ENCODE peak calls at places on chromosome 6, in eight cellular contexts. I, D, B, X, N, C, V and Z are unnamed samples.

GRCh38 chr6:75776461-75776860 is 27.4 kb downstream of the MYO6 start:
- DNase-seq in I (no peak), D (no peak), B (no peak), X (no peak), N (no peak), C (no peak), V (no peak), Z (no peak)

GRCh38 chr6:159645659-159646058 is 47.4 kb downstream of the SOD2 start:
- DNase-seq in I (no peak), D (no peak), B (no peak), X (no peak), N (no peak), C (no peak), V (no peak), Z (no peak)

GRCh38 chr6:117602899-117603588 is 733 bp upstream of the GOPC start:
- DNase-seq in I (no peak), D (no peak), B (no peak), X (no peak), N (no peak), C (no peak), V (no peak), Z (no peak)

GRCh38 chr6:54073487-54073886 is 37.8 kb upstream of the MLIP start:
- DNase-seq in I (no peak), D (no peak), B (no peak), X (no peak), N (no peak), C (no peak), V (no peak), Z (no peak)

GRCh38 chr6:90124904-90125510 is 171.6 kb downstream of the BACH2 start:
- DNase-seq in I (no peak), D (no peak), B (no peak), X (no peak), N (no peak), C (no peak), V (no peak), Z (no peak)

GRCh38 chr6:150269857-150270223 is 99.0 kb upstream of the IYD start:
- DNase-seq in I (no peak), D (no peak), B (no peak), X (no peak), N (peak), C (no peak), V (no peak), Z (no peak)

GRCh38 chr6:168184701-168185100 is 105.7 kb upstream of the FRMD1 start:
- DNase-seq in I (no peak), D (peak), B (no peak), X (no peak), N (no peak), C (no peak), V (no peak), Z (no peak)

GRCh38 chr6:91482498-91482897 is 895.6 kb upstream of the MAP3K7 start:
- DNase-seq in I (peak), D (no peak), B (no peak), X (peak), N (no peak), C (no peak), V (no peak), Z (no peak)

GRCh38 chr6:12483712-12484111 is 193.6 kb downstream of the EDN1 start:
- DNase-seq in I (peak), D (no peak), B (peak), X (peak), N (peak), C (no peak), V (no peak), Z (no peak)

GRCh38 chr6:30260036-30260504 is 46.9 kb upstream of the TRIM26 start:
- DNase-seq in I (no peak), D (no peak), B (no peak), X (no peak), N (peak), C (no peak), V (no peak), Z (no peak)

GRCh38 chr6:31480574-31480973 is 17.4 kb upstream of the MICB start:
- DNase-seq in I (no peak), D (no peak), B (no peak), X (no peak), N (no peak), C (no peak), V (no peak), Z (peak)

GRCh38 chr6:129104131-129104530 is 221.2 kb downstream of the LAMA2 start:
- DNase-seq in I (no peak), D (no peak), B (no peak), X (no peak), N (peak), C (no peak), V (no peak), Z (no peak)

GRCh38 chr6:65776332-65776731 is 69.3 kb upstream of the EYS start:
- DNase-seq in I (no peak), D (no peak), B (no peak), X (no peak), N (peak), C (peak), V (no peak), Z (no peak)

GRCh38 chr6:75070244-75070643 is 135.6 kb downstream of the COL12A1 start:
- DNase-seq in I (no peak), D (no peak), B (no peak), X (no peak), N (no peak), C (no peak), V (no peak), Z (no peak)

GRCh38 chr6:131413191-131413830 is 159.7 kb upstream of the ARG1 start:
- DNase-seq in I (no peak), D (no peak), B (no peak), X (no peak), N (peak), C (no peak), V (no peak), Z (no peak)

GRCh38 chr6:152160346-152160745 is 352.9 kb downstream of the ESR1 start:
- DNase-seq in I (peak), D (no peak), B (no peak), X (peak), N (peak), C (no peak), V (no peak), Z (no peak)

GRCh38 chr6:63807056-63807455 is 171.5 kb downstream of the PHF3 start:
- DNase-seq in I (no peak), D (no peak), B (no peak), X (no peak), N (no peak), C (no peak), V (no peak), Z (no peak)

GRCh38 chr6:110652520-110652919 is 162.7 kb downstream of the CDK19 start:
- DNase-seq in I (no peak), D (no peak), B (no peak), X (no peak), N (peak), C (no peak), V (no peak), Z (no peak)

GRCh38 chr6:139349464-139350020 is 24.9 kb downstream of the CITED2 start:
- DNase-seq in I (no peak), D (no peak), B (no peak), X (no peak), N (peak), C (no peak), V (no peak), Z (no peak)

GRCh38 chr6:25441658-25442276 is 162.6 kb downstream of the CARMIL1 start:
- DNase-seq in I (peak), D (no peak), B (no peak), X (no peak), N (no peak), C (no peak), V (no peak), Z (no peak)

GRCh38 chr6:106448000-106448426 is 87.5 kb downstream of the CRYBG1 start:
- DNase-seq in I (no peak), D (no peak), B (no peak), X (peak), N (no peak), C (no peak), V (peak), Z (peak)

GRCh38 chr6:125953502-125953875 is 3.1 kb upstream of the HINT3 start:
- DNase-seq in I (no peak), D (peak), B (no peak), X (no peak), N (peak), C (peak), V (no peak), Z (no peak)

GRCh38 chr6:25042984-25043725 is 107.4 kb upstream of the RIPOR2 start:
- DNase-seq in I (no peak), D (no peak), B (no peak), X (no peak), N (no peak), C (no peak), V (no peak), Z (no peak)

GRCh38 chr6:18101271-18101670 is 21.2 kb downstream of the NHLRC1 start:
- DNase-seq in I (no peak), D (no peak), B (peak), X (no peak), N (peak), C (no peak), V (no peak), Z (no peak)

GRCh38 chr6:16137451-16137801 is 8.5 kb downstream of the MYLIP start:
- DNase-seq in I (no peak), D (no peak), B (no peak), X (no peak), N (no peak), C (no peak), V (no peak), Z (no peak)

GRCh38 chr6:20211941-20212391 is 303 bp downstream of the MBOAT1 start:
- DNase-seq in I (no peak), D (peak), B (no peak), X (no peak), N (peak), C (peak), V (peak), Z (no peak)

GRCh38 chr6:22556298-22556697 is 13.1 kb upstream of the HDGFL1 start:
- DNase-seq in I (no peak), D (no peak), B (no peak), X (no peak), N (no peak), C (no peak), V (no peak), Z (no peak)

GRCh38 chr6:52596371-52597028 is 19.6 kb upstream of the TRAM2 start:
- DNase-seq in I (peak), D (no peak), B (peak), X (no peak), N (peak), C (no peak), V (no peak), Z (no peak)

GRCh38 chr6:150006961-150007464 is 18.3 kb downstream of the RAET1L start:
- DNase-seq in I (no peak), D (no peak), B (no peak), X (no peak), N (peak), C (peak), V (no peak), Z (no peak)

GRCh38 chr6:84653027-84653551 is 111.3 kb downstream of the TBX18 start:
- DNase-seq in I (peak), D (no peak), B (no peak), X (no peak), N (no peak), C (no peak), V (no peak), Z (no peak)

GRCh38 chr6:16735014-16735413 is 26.2 kb downstream of the ATXN1 start:
- DNase-seq in I (no peak), D (no peak), B (no peak), X (no peak), N (no peak), C (no peak), V (no peak), Z (no peak)

GRCh38 chr6:113458368-113459010 is 398.7 kb upstream of the MARCKS start:
- DNase-seq in I (peak), D (no peak), B (peak), X (no peak), N (no peak), C (no peak), V (no peak), Z (no peak)

GRCh38 chr6:26577720-26578072 is 19.1 kb upstream of the ABT1 start:
- DNase-seq in I (no peak), D (no peak), B (no peak), X (no peak), N (no peak), C (no peak), V (no peak), Z (no peak)

GRCh38 chr6:37696220-37696840 is 1.4 kb downstream of the MDGA1 start:
- DNase-seq in I (peak), D (peak), B (no peak), X (no peak), N (peak), C (peak), V (peak), Z (no peak)

GRCh38 chr6:3001773-3002293 is 2.1 kb downstream of the NQO2 start:
- DNase-seq in I (peak), D (no peak), B (peak), X (no peak), N (peak), C (peak), V (no peak), Z (peak)

GRCh38 chr6:35299674-35300073 is 2.1 kb downstream of the DEF6 start:
- DNase-seq in I (no peak), D (peak), B (no peak), X (no peak), N (no peak), C (no peak), V (no peak), Z (peak)

GRCh38 chr6:34018961-34019606 is 126.8 kb downstream of the GRM4 start:
- DNase-seq in I (no peak), D (no peak), B (no peak), X (no peak), N (no peak), C (no peak), V (no peak), Z (no peak)

GRCh38 chr6:30719356-30719755 is 796 bp upstream of the TUBB start:
- DNase-seq in I (no peak), D (no peak), B (no peak), X (no peak), N (no peak), C (peak), V (no peak), Z (no peak)

GRCh38 chr6:167141667-167142432 is 15.9 kb downstream of the GPR31 start:
- DNase-seq in I (peak), D (peak), B (no peak), X (no peak), N (peak), C (peak), V (peak), Z (no peak)
- TF ChIP-seq CTCF in I (peak), D (peak), B (peak), X (peak), N (peak), C (peak), V (no peak), Z (peak)

GRCh38 chr6:81465859-81466258 is 286.6 kb downstream of the TENT5A start:
- DNase-seq in I (peak), D (no peak), B (peak), X (no peak), N (peak), C (peak), V (no peak), Z (no peak)
- TF ChIP-seq CTCF in I (peak), D (peak), B (peak), X (peak), N (peak), C (peak), V (no peak), Z (peak)

GRCh38 chr6:107977283-107977682 is 19.3 kb upstream of the SEC63 start:
- DNase-seq in I (peak), D (no peak), B (peak), X (no peak), N (peak), C (peak), V (no peak), Z (no peak)
- TF ChIP-seq CTCF in I (peak), D (no peak), B (peak), X (peak), N (peak), C (peak), V (no peak), Z (no peak)

GRCh38 chr6:87322304-87323212 is at the start of gene SMIM8:
- DNase-seq in I (peak), D (peak), B (peak), X (peak), N (peak), C (peak), V (peak), Z (peak)
- TF ChIP-seq CTCF in I (peak), D (peak), B (peak), X (peak), N (peak), C (peak), V (peak), Z (peak)